ENCODE peak calls at places on chromosomes 5 and 9, in four cellular contexts. Z is IMR-90, K is H1, C is H9. Y is an unnamed sample.
A peak's percentile ranks its signal among the peaks of the same experiment; 100 is the strongest.

GRCh38 chr5:139105621-139106071 is 92.5 kb downstream of the SIL1 start:
- DNase-seq in Z (no peak), K (no peak), C (no peak), Y (no peak)

GRCh38 chr5:67065237-67065636 is 131.4 kb downstream of the CD180 start:
- DNase-seq in Z (no peak), K (no peak), C (no peak), Y (no peak)

GRCh38 chr5:148794729-148795590 is 31.5 kb upstream of the ADRB2 start:
- DNase-seq in Z (peak; percentile 96), K (no peak), C (no peak), Y (no peak)

GRCh38 chr9:127209220-127209619 is 55.4 kb upstream of the GARNL3 start:
- DNase-seq in Z (no peak), K (no peak), C (no peak), Y (no peak)

GRCh38 chr5:80192507-80193241 is 63.2 kb downstream of the SERINC5 start:
- DNase-seq in Z (peak; percentile 51), K (no peak), C (no peak), Y (no peak)

GRCh38 chr5:54835642-54836041 is 149.8 kb downstream of the ESM1 start:
- DNase-seq in Z (peak; percentile 90), K (no peak), C (no peak), Y (no peak)

GRCh38 chr9:130981002-130981760 is 27.8 kb upstream of the LAMC3 start:
- DNase-seq in Z (no peak), K (no peak), C (no peak), Y (no peak)

GRCh38 chr9:32863291-32863690 is 80.0 kb downstream of the TMEM215 start:
- DNase-seq in Z (no peak), K (no peak), C (no peak), Y (no peak)

GRCh38 chr5:65185468-65185867 is 296.3 kb downstream of the ADAMTS6 start:
- DNase-seq in Z (peak; percentile 58), K (no peak), C (no peak), Y (no peak)

DNA sequence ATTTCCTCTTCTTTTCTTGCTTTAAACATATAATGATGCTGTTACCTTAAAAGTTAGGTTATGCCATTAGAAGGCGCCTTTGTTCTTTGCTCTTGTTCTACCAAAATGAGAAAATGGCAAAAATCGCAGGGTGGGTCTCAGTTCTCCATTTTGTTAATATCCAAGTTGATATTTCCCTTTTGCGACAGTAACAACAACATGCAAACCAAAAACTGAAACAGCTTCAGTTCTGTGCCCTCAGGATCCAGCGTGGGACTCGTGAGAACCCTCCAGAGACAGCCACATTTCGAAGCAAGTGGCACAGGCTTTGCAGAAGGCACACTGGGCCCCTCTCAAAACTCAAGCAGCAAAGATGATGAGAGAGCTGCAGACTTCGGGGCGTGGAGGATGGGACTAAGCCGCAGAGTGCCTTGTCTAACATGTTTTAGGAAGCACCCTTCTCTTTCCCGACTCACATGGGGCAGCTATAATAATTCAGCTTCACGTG is 33.0 kb upstream of the LCP2 start:
- DNase-seq in Z (no peak), K (no peak), C (no peak), Y (no peak)
- H3K18ac ChIP-seq in Z (no peak overlapping the region), K (peak overlapping the region; percentile 56), C (no peak overlapping the region), Y (no peak overlapping the region)

DNA sequence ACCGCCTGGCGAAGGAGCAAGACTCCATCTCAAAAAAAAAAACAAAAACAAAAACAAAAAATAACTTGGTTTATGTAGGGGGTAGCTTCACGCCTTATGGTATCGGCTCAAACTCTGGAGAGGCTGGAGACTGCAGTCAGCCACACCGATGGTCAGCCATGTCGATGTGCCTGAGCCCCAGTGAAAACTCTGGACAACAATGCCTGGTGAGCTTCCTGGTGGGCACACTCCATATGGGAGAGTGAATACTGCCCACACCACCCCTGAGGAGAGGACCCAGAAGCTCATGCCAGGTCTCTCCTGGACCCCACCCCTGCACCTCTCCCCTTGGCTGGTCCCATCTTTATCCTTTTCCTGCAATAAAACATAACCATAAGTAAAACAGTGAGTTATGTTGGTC is 19.6 kb downstream of the IPPK start:
- DNase-seq in Z (no peak), K (no peak), C (peak; percentile 5), Y (no peak)
- H4K5ac ChIP-seq in Z (no peak overlapping the region), K (no peak overlapping the region), C (no peak overlapping the region), Y (no peak overlapping the region)

GRCh38 chr9:91818647-91819403 is 131.2 kb downstream of the ROR2 start:
- DNase-seq in Z (no peak), K (no peak), C (no peak), Y (no peak)
- H4K8ac ChIP-seq in Z (no peak overlapping the region), K (no peak overlapping the region), C (no peak overlapping the region), Y (no peak overlapping the region)

GRCh38 chr9:135774239-135774747 is 72.3 kb downstream of the KCNT1 start:
- DNase-seq in Z (no peak), K (no peak), C (no peak), Y (peak; percentile 15)
- H3K18ac ChIP-seq in Z (no peak overlapping the region), K (no peak overlapping the region), C (peak overlapping the region; percentile 0), Y (no peak overlapping the region)

DNA sequence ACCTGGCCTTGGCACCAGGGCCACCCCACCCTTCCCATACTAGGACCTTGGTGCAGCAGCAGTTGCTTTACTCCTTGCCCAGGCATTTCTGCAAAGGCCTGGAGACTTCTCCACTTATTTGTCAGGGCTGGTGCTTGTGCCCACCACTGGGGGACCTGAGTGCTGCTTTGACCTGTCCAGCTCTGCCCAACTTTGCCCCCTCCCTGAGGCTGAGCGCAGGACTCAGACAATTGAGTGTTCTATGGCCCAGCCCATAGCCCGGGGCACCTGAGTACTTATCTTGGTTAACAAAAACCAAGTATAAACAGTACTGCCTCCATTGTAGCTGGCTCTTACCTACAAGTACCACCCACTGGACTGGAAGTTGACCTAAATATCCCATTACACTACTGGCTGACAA is 406.1 kb upstream of the CHD1 start:
- DNase-seq in Z (no peak), K (no peak), C (no peak), Y (no peak)
- H4K5ac ChIP-seq in Z (no peak overlapping the region), K (no peak overlapping the region), C (no peak overlapping the region), Y (no peak overlapping the region)

GRCh38 chr9:37952731-37953130 is 48.8 kb upstream of the SLC25A51 start:
- DNase-seq in Z (peak; percentile 96), K (no peak), C (no peak), Y (no peak)
- H4K8ac ChIP-seq in Z (peak overlapping the region; percentile 97), K (no peak overlapping the region), C (no peak overlapping the region), Y (no peak overlapping the region)

GRCh38 chr5:140696891-140697492 is 3.3 kb upstream of the ZMAT2 start:
- DNase-seq in Z (no peak), K (no peak), C (no peak), Y (peak; percentile 76)

DNA sequence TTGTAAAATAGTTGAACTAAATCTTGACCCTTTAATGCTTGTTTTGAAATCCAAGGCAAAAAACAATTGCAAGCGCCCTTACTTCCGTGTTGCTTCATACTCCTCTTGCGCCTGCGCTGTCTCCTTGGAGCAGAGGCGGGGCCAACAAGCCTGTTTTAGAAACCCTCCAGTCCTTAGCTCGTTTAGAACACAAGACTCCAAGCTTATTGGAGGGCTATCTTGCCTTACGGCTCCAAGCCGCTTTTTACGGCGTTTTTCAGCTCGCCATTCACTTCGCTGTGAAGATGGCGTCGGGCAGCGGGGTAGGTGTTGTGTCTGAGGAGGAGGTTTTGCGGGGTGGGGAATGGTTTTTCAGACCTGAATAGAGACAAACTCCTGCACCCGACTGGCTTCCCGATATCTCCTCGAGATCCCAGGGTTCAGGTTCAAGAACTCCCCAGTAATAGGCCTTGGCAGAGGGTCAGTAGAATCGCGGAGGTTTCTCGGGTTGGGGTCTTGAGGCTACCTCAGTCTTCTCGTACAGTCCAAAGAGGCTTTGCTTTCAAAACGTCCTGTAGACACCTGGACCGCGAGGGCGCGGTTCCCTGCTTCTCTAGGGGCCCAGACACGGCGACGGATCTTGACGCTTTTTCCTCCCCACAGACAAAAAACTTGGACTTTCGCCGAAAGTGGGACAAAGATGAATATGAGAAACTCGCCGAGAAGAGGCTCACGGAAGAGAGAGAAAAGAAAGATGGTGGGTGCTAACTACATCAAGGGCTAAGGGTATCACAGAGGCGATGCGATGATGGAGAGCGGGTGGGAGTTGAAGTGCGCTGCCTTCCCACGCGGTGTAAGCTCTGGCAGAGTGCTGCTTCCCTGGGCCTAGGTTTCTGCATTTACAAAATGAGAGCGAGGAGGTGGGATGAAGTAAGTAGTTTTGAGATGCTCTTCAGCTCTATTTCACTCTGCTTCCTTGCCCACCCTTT is at the start of gene ZMAT2:
- DNase-seq in Z (peak; percentile 99), K (peak; percentile 87), C (peak; percentile 97), Y (peak; percentile 99)
- H3K18ac ChIP-seq in Z (no peak within 1 kb of the TSS), K (no peak within 1 kb of the TSS), C (peak within 1 kb of the TSS; percentile 60), Y (no peak within 1 kb of the TSS)

GRCh38 chr5:180990889-180991257 is 2.2 kb downstream of the BTNL3 start:
- DNase-seq in Z (no peak), K (no peak), C (no peak), Y (no peak)
- H4K5ac ChIP-seq in Z (no peak overlapping the region), K (no peak overlapping the region), C (no peak overlapping the region), Y (no peak overlapping the region)

Y was measured in mesendoderm.